ENCODE peak calls at places on chromosome 5, in nine cellular contexts. Y is CD8-positive, alpha-beta T cell; G is fibroblast of villous mesenchyme; S is activated CD4-positive, alpha-beta T cell treated with anti-CD3 and anti-CD28 coated beads for 36 hours; A is Peyer's patch; V is mammary epithelial cell; Z is NCI-H2081; M is central memory CD8-positive, alpha-beta T cell; H is stimulated activated CD8-positive, alpha-beta memory T cell treated with anti-CD3 and anti-CD28 coated beads, Interleukin-2, amount 100 ng/mL, for 48 hours. Q is an unnamed sample.

GRCh38 chr5:149283611-149284480 is 12.2 kb downstream of the AFAP1L1 start:
- DNase-seq in Y (no peak), G (peak), S (no peak), A (no peak), V (no peak), Z (peak), M (no peak), H (no peak), Q (no peak)

GRCh38 chr5:135442387-135443256 is 4.5 kb downstream of the DCANP1 start:
- DNase-seq in Y (no peak), G (no peak), S (no peak), A (no peak), V (no peak), Z (no peak), M (no peak), H (no peak), Q (no peak)

GRCh38 chr5:98977723-98978122 is 48.9 kb upstream of the CHD1 start:
- DNase-seq in Y (no peak), G (no peak), S (no peak), A (no peak), V (no peak), Z (no peak), M (no peak), H (no peak), Q (no peak)

GRCh38 chr5:65483474-65484346 is 2.0 kb upstream of the ADAMTS6 start:
- DNase-seq in Y (no peak), G (peak), S (no peak), A (no peak), V (peak), Z (peak), M (no peak), H (no peak), Q (no peak)

GRCh38 chr5:136308396-136308795 is 56.9 kb downstream of the TRPC7 start:
- DNase-seq in Y (no peak), G (peak), S (no peak), A (no peak), V (no peak), Z (no peak), M (no peak), H (no peak), Q (no peak)

GRCh38 chr5:44183753-44184152 is 205.5 kb downstream of the FGF10 start:
- DNase-seq in Y (no peak), G (no peak), S (no peak), A (no peak), V (no peak), Z (no peak), M (no peak), H (no peak), Q (no peak)

GRCh38 chr5:122019936-122020590 is 58.0 kb downstream of the LOX start:
- DNase-seq in Y (no peak), G (no peak), S (no peak), A (no peak), V (no peak), Z (no peak), M (no peak), H (no peak), Q (no peak)

GRCh38 chr5:150627731-150628545 is 12.5 kb upstream of the SYNPO start:
- DNase-seq in Y (no peak), G (peak), S (no peak), A (no peak), V (peak), Z (no peak), M (no peak), H (no peak), Q (no peak)

GRCh38 chr5:57751710-57752109 is 269.1 kb upstream of the ACTBL2 start:
- DNase-seq in Y (no peak), G (peak), S (no peak), A (no peak), V (no peak), Z (no peak), M (no peak), H (no peak), Q (no peak)

GRCh38 chr5:29882036-29882435 is 1311.5 kb upstream of the CDH6 start:
- DNase-seq in Y (no peak), G (no peak), S (no peak), A (no peak), V (no peak), Z (no peak), M (no peak), H (no peak), Q (no peak)

GRCh38 chr5:143316844-143317631 is 86.4 kb downstream of the NR3C1 start:
- DNase-seq in Y (no peak), G (no peak), S (no peak), A (no peak), V (no peak), Z (no peak), M (no peak), H (no peak), Q (no peak)

GRCh38 chr5:179203248-179203647 is 142.0 kb downstream of the ADAMTS2 start:
- DNase-seq in Y (no peak), G (no peak), S (no peak), A (no peak), V (no peak), Z (no peak), M (no peak), H (no peak), Q (no peak)

GRCh38 chr5:141869514-141869913 is 8.7 kb downstream of the PCDH1 start:
- DNase-seq in Y (no peak), G (no peak), S (no peak), A (no peak), V (peak), Z (no peak), M (no peak), H (no peak), Q (no peak)

GRCh38 chr5:78361226-78361993 is 993 bp downstream of the SCAMP1 start:
- DNase-seq in Y (no peak), G (peak), S (no peak), A (no peak), V (peak), Z (peak), M (no peak), H (no peak), Q (peak)

GRCh38 chr5:151534345-151534744 is 56.8 kb downstream of the FAT2 start:
- DNase-seq in Y (no peak), G (no peak), S (no peak), A (no peak), V (no peak), Z (no peak), M (no peak), H (no peak), Q (no peak)

GRCh38 chr5:51214736-51215135 is 168.5 kb upstream of the ISL1 start:
- DNase-seq in Y (no peak), G (no peak), S (no peak), A (no peak), V (no peak), Z (no peak), M (no peak), H (no peak), Q (no peak)

GRCh38 chr5:59062986-59063683 is 480.3 kb downstream of the RAB3C start:
- DNase-seq in Y (no peak), G (peak), S (no peak), A (no peak), V (peak), Z (no peak), M (no peak), H (no peak), Q (no peak)

GRCh38 chr5:127072861-127073846 is at the start of gene C5orf63:
- DNase-seq in Y (peak), G (peak), S (peak), A (peak), V (peak), Z (peak), M (peak), H (peak), Q (peak)

GRCh38 chr5:102853680-102854079 is 98.6 kb downstream of the PAM start:
- DNase-seq in Y (peak), G (no peak), S (peak), A (no peak), V (no peak), Z (no peak), M (no peak), H (no peak), Q (no peak)

GRCh38 chr5:174692381-174692780 is 32.0 kb upstream of the MSX2 start:
- DNase-seq in Y (no peak), G (no peak), S (no peak), A (no peak), V (no peak), Z (no peak), M (no peak), H (no peak), Q (no peak)

GRCh38 chr5:107724642-107725041 is 53.9 kb upstream of the EFNA5 start:
- DNase-seq in Y (no peak), G (no peak), S (no peak), A (no peak), V (no peak), Z (no peak), M (no peak), H (no peak), Q (no peak)

GRCh38 chr5:138543730-138544104 is 681 bp upstream of the ETF1 start:
- DNase-seq in Y (no peak), G (no peak), S (no peak), A (peak), V (no peak), Z (no peak), M (no peak), H (no peak), Q (no peak)

GRCh38 chr5:132458651-132459030 is 31.9 kb downstream of the IRF1 start:
- DNase-seq in Y (no peak), G (peak), S (no peak), A (no peak), V (peak), Z (no peak), M (no peak), H (no peak), Q (no peak)

GRCh38 chr5:65796269-65796668 is 74.3 kb downstream of the NLN start:
- DNase-seq in Y (no peak), G (no peak), S (no peak), A (no peak), V (peak), Z (no peak), M (no peak), H (no peak), Q (no peak)